ENCODE peak calls at places on chromosomes 1 and 21, in four cellular contexts. One of them, this sample, is unnamed.

GRCh38 chr21:22278366-22278765 is 1280.2 kb downstream of the NCAM2 start:
- DNase-seq in stimulated activated CD4-positive, alpha-beta T cell treated with anti-CD3 and anti-CD28 coated beads, Interleukin-1b, Interleukin-23, amount 100 ng/mL, for 1 hour: no peak
- DNase-seq in activated T-cell treated with anti-CD3 and anti-CD28 coated beads, Interleukin-2, amount 50 U/mL, for 72 hours: no peak
- DNase-seq in NCI-H748 treated with DMSO at 0.1 percent for 48 hours: peak
- DNase-seq in this sample: no peak

GRCh38 chr1:14470802-14471201 is 127.7 kb upstream of the KAZN start:
- DNase-seq in NCI-H748 treated with DMSO at 0.1 percent for 48 hours: no peak
- DNase-seq in stimulated activated CD4-positive, alpha-beta T cell treated with anti-CD3 and anti-CD28 coated beads, Interleukin-1b, Interleukin-23, amount 100 ng/mL, for 1 hour: no peak
- DNase-seq in activated T-cell treated with anti-CD3 and anti-CD28 coated beads, Interleukin-2, amount 50 U/mL, for 72 hours: no peak
- DNase-seq in this sample: no peak

GRCh38 chr1:207644852-207645631 is at the start of gene CR1L:
- DNase-seq in NCI-H748 treated with DMSO at 0.1 percent for 48 hours: peak
- DNase-seq in activated T-cell treated with anti-CD3 and anti-CD28 coated beads, Interleukin-2, amount 50 U/mL, for 72 hours: peak
- DNase-seq in stimulated activated CD4-positive, alpha-beta T cell treated with anti-CD3 and anti-CD28 coated beads, Interleukin-1b, Interleukin-23, amount 100 ng/mL, for 1 hour: peak
- DNase-seq in this sample: no peak

GRCh38 chr21:36104306-36105300 is 30.3 kb upstream of the CBR3 start:
- DNase-seq in stimulated activated CD4-positive, alpha-beta T cell treated with anti-CD3 and anti-CD28 coated beads, Interleukin-1b, Interleukin-23, amount 100 ng/mL, for 1 hour: no peak
- DNase-seq in activated T-cell treated with anti-CD3 and anti-CD28 coated beads, Interleukin-2, amount 50 U/mL, for 72 hours: peak
- DNase-seq in NCI-H748 treated with DMSO at 0.1 percent for 48 hours: no peak
- DNase-seq in this sample: no peak

GRCh38 chr1:169460193-169460833 is 25.4 kb downstream of the SLC19A2 start:
- DNase-seq in stimulated activated CD4-positive, alpha-beta T cell treated with anti-CD3 and anti-CD28 coated beads, Interleukin-1b, Interleukin-23, amount 100 ng/mL, for 1 hour: no peak
- DNase-seq in activated T-cell treated with anti-CD3 and anti-CD28 coated beads, Interleukin-2, amount 50 U/mL, for 72 hours: peak
- DNase-seq in NCI-H748 treated with DMSO at 0.1 percent for 48 hours: no peak
- DNase-seq in this sample: no peak

GRCh38 chr1:179298952-179299351 is 5.4 kb downstream of the SOAT1 start:
- DNase-seq in stimulated activated CD4-positive, alpha-beta T cell treated with anti-CD3 and anti-CD28 coated beads, Interleukin-1b, Interleukin-23, amount 100 ng/mL, for 1 hour: no peak
- DNase-seq in activated T-cell treated with anti-CD3 and anti-CD28 coated beads, Interleukin-2, amount 50 U/mL, for 72 hours: peak
- DNase-seq in NCI-H748 treated with DMSO at 0.1 percent for 48 hours: no peak
- DNase-seq in this sample: no peak

GRCh38 chr1:212853658-212854057 is 4.4 kb upstream of the FLVCR1 start:
- DNase-seq in activated T-cell treated with anti-CD3 and anti-CD28 coated beads, Interleukin-2, amount 50 U/mL, for 72 hours: no peak
- DNase-seq in NCI-H748 treated with DMSO at 0.1 percent for 48 hours: no peak
- DNase-seq in stimulated activated CD4-positive, alpha-beta T cell treated with anti-CD3 and anti-CD28 coated beads, Interleukin-1b, Interleukin-23, amount 100 ng/mL, for 1 hour: no peak
- DNase-seq in this sample: no peak

GRCh38 chr1:38274974-38275373 is 228.4 kb upstream of the POU3F1 start:
- DNase-seq in stimulated activated CD4-positive, alpha-beta T cell treated with anti-CD3 and anti-CD28 coated beads, Interleukin-1b, Interleukin-23, amount 100 ng/mL, for 1 hour: no peak
- DNase-seq in NCI-H748 treated with DMSO at 0.1 percent for 48 hours: no peak
- DNase-seq in activated T-cell treated with anti-CD3 and anti-CD28 coated beads, Interleukin-2, amount 50 U/mL, for 72 hours: no peak
- DNase-seq in this sample: no peak

GRCh38 chr1:206682111-206682510 is 2.6 kb upstream of the MAPKAPK2 start:
- DNase-seq in stimulated activated CD4-positive, alpha-beta T cell treated with anti-CD3 and anti-CD28 coated beads, Interleukin-1b, Interleukin-23, amount 100 ng/mL, for 1 hour: no peak
- DNase-seq in activated T-cell treated with anti-CD3 and anti-CD28 coated beads, Interleukin-2, amount 50 U/mL, for 72 hours: no peak
- DNase-seq in NCI-H748 treated with DMSO at 0.1 percent for 48 hours: no peak
- DNase-seq in this sample: no peak

GRCh38 chr21:37454869-37455503 is 88.4 kb downstream of the DYRK1A start:
- DNase-seq in stimulated activated CD4-positive, alpha-beta T cell treated with anti-CD3 and anti-CD28 coated beads, Interleukin-1b, Interleukin-23, amount 100 ng/mL, for 1 hour: no peak
- DNase-seq in activated T-cell treated with anti-CD3 and anti-CD28 coated beads, Interleukin-2, amount 50 U/mL, for 72 hours: no peak
- DNase-seq in NCI-H748 treated with DMSO at 0.1 percent for 48 hours: no peak
- DNase-seq in this sample: peak

GRCh38 chr1:232538224-232538942 is 91.5 kb downstream of the SIPA1L2 start:
- DNase-seq in stimulated activated CD4-positive, alpha-beta T cell treated with anti-CD3 and anti-CD28 coated beads, Interleukin-1b, Interleukin-23, amount 100 ng/mL, for 1 hour: no peak
- DNase-seq in NCI-H748 treated with DMSO at 0.1 percent for 48 hours: no peak
- DNase-seq in activated T-cell treated with anti-CD3 and anti-CD28 coated beads, Interleukin-2, amount 50 U/mL, for 72 hours: no peak
- DNase-seq in this sample: no peak

GRCh38 chr1:2413495-2414296 is 1.3 kb upstream of the PEX10 start:
- DNase-seq in stimulated activated CD4-positive, alpha-beta T cell treated with anti-CD3 and anti-CD28 coated beads, Interleukin-1b, Interleukin-23, amount 100 ng/mL, for 1 hour: no peak
- DNase-seq in NCI-H748 treated with DMSO at 0.1 percent for 48 hours: no peak
- DNase-seq in activated T-cell treated with anti-CD3 and anti-CD28 coated beads, Interleukin-2, amount 50 U/mL, for 72 hours: peak
- DNase-seq in this sample: no peak

GRCh38 chr1:160800645-160801408 is 4.9 kb downstream of the LY9 start:
- DNase-seq in stimulated activated CD4-positive, alpha-beta T cell treated with anti-CD3 and anti-CD28 coated beads, Interleukin-1b, Interleukin-23, amount 100 ng/mL, for 1 hour: no peak
- DNase-seq in activated T-cell treated with anti-CD3 and anti-CD28 coated beads, Interleukin-2, amount 50 U/mL, for 72 hours: peak
- DNase-seq in NCI-H748 treated with DMSO at 0.1 percent for 48 hours: no peak
- DNase-seq in this sample: no peak

GRCh38 chr1:26035959-26036755 is 9.8 kb downstream of the SLC30A2 start:
- DNase-seq in activated T-cell treated with anti-CD3 and anti-CD28 coated beads, Interleukin-2, amount 50 U/mL, for 72 hours: peak
- DNase-seq in stimulated activated CD4-positive, alpha-beta T cell treated with anti-CD3 and anti-CD28 coated beads, Interleukin-1b, Interleukin-23, amount 100 ng/mL, for 1 hour: peak
- DNase-seq in NCI-H748 treated with DMSO at 0.1 percent for 48 hours: peak
- DNase-seq in this sample: peak

GRCh38 chr1:246012271-246012854 is 494.7 kb downstream of the SMYD3 start:
- DNase-seq in activated T-cell treated with anti-CD3 and anti-CD28 coated beads, Interleukin-2, amount 50 U/mL, for 72 hours: no peak
- DNase-seq in stimulated activated CD4-positive, alpha-beta T cell treated with anti-CD3 and anti-CD28 coated beads, Interleukin-1b, Interleukin-23, amount 100 ng/mL, for 1 hour: no peak
- DNase-seq in NCI-H748 treated with DMSO at 0.1 percent for 48 hours: peak
- DNase-seq in this sample: peak

GRCh38 chr1:223771814-223772770 is 59.8 kb downstream of the CAPN2 start:
- DNase-seq in activated T-cell treated with anti-CD3 and anti-CD28 coated beads, Interleukin-2, amount 50 U/mL, for 72 hours: no peak
- DNase-seq in NCI-H748 treated with DMSO at 0.1 percent for 48 hours: peak
- DNase-seq in stimulated activated CD4-positive, alpha-beta T cell treated with anti-CD3 and anti-CD28 coated beads, Interleukin-1b, Interleukin-23, amount 100 ng/mL, for 1 hour: no peak
- DNase-seq in this sample: no peak

GRCh38 chr1:117591248-117591647 is 14.6 kb upstream of the TENT5C start:
- DNase-seq in stimulated activated CD4-positive, alpha-beta T cell treated with anti-CD3 and anti-CD28 coated beads, Interleukin-1b, Interleukin-23, amount 100 ng/mL, for 1 hour: no peak
- DNase-seq in activated T-cell treated with anti-CD3 and anti-CD28 coated beads, Interleukin-2, amount 50 U/mL, for 72 hours: no peak
- DNase-seq in NCI-H748 treated with DMSO at 0.1 percent for 48 hours: no peak
- DNase-seq in this sample: no peak

GRCh38 chr1:42942444-42942843 is 16.2 kb downstream of the SLC2A1 start:
- DNase-seq in activated T-cell treated with anti-CD3 and anti-CD28 coated beads, Interleukin-2, amount 50 U/mL, for 72 hours: no peak
- DNase-seq in NCI-H748 treated with DMSO at 0.1 percent for 48 hours: no peak
- DNase-seq in stimulated activated CD4-positive, alpha-beta T cell treated with anti-CD3 and anti-CD28 coated beads, Interleukin-1b, Interleukin-23, amount 100 ng/mL, for 1 hour: no peak
- DNase-seq in this sample: no peak

GRCh38 chr1:85544689-85545203 is 35.8 kb upstream of the CCN1 start:
- DNase-seq in NCI-H748 treated with DMSO at 0.1 percent for 48 hours: no peak
- DNase-seq in activated T-cell treated with anti-CD3 and anti-CD28 coated beads, Interleukin-2, amount 50 U/mL, for 72 hours: no peak
- DNase-seq in stimulated activated CD4-positive, alpha-beta T cell treated with anti-CD3 and anti-CD28 coated beads, Interleukin-1b, Interleukin-23, amount 100 ng/mL, for 1 hour: no peak
- DNase-seq in this sample: no peak

GRCh38 chr1:197675475-197676324 is 99.6 kb downstream of the DENND1B start:
- DNase-seq in activated T-cell treated with anti-CD3 and anti-CD28 coated beads, Interleukin-2, amount 50 U/mL, for 72 hours: no peak
- DNase-seq in NCI-H748 treated with DMSO at 0.1 percent for 48 hours: no peak
- DNase-seq in stimulated activated CD4-positive, alpha-beta T cell treated with anti-CD3 and anti-CD28 coated beads, Interleukin-1b, Interleukin-23, amount 100 ng/mL, for 1 hour: no peak
- DNase-seq in this sample: peak

GRCh38 chr1:31793086-31793485 is 22.7 kb downstream of the SPOCD1 start:
- DNase-seq in NCI-H748 treated with DMSO at 0.1 percent for 48 hours: no peak
- DNase-seq in stimulated activated CD4-positive, alpha-beta T cell treated with anti-CD3 and anti-CD28 coated beads, Interleukin-1b, Interleukin-23, amount 100 ng/mL, for 1 hour: no peak
- DNase-seq in activated T-cell treated with anti-CD3 and anti-CD28 coated beads, Interleukin-2, amount 50 U/mL, for 72 hours: no peak
- DNase-seq in this sample: no peak

GRCh38 chr21:45404726-45405270 is at the start of gene COL18A1:
- DNase-seq in NCI-H748 treated with DMSO at 0.1 percent for 48 hours: no peak
- DNase-seq in activated T-cell treated with anti-CD3 and anti-CD28 coated beads, Interleukin-2, amount 50 U/mL, for 72 hours: peak
- DNase-seq in stimulated activated CD4-positive, alpha-beta T cell treated with anti-CD3 and anti-CD28 coated beads, Interleukin-1b, Interleukin-23, amount 100 ng/mL, for 1 hour: peak
- DNase-seq in this sample: peak

GRCh38 chr1:46719689-46720088 is 775 bp upstream of the EFCAB14 start:
- DNase-seq in NCI-H748 treated with DMSO at 0.1 percent for 48 hours: peak
- DNase-seq in stimulated activated CD4-positive, alpha-beta T cell treated with anti-CD3 and anti-CD28 coated beads, Interleukin-1b, Interleukin-23, amount 100 ng/mL, for 1 hour: no peak
- DNase-seq in activated T-cell treated with anti-CD3 and anti-CD28 coated beads, Interleukin-2, amount 50 U/mL, for 72 hours: no peak
- DNase-seq in this sample: peak

GRCh38 chr1:155261401-155261887 is 716 bp downstream of the SCAMP3 start:
- DNase-seq in activated T-cell treated with anti-CD3 and anti-CD28 coated beads, Interleukin-2, amount 50 U/mL, for 72 hours: no peak
- DNase-seq in NCI-H748 treated with DMSO at 0.1 percent for 48 hours: no peak
- DNase-seq in stimulated activated CD4-positive, alpha-beta T cell treated with anti-CD3 and anti-CD28 coated beads, Interleukin-1b, Interleukin-23, amount 100 ng/mL, for 1 hour: no peak
- DNase-seq in this sample: no peak

GRCh38 chr21:28084951-28085350 is 907.7 kb downstream of the LTN1 start:
- DNase-seq in stimulated activated CD4-positive, alpha-beta T cell treated with anti-CD3 and anti-CD28 coated beads, Interleukin-1b, Interleukin-23, amount 100 ng/mL, for 1 hour: no peak
- DNase-seq in activated T-cell treated with anti-CD3 and anti-CD28 coated beads, Interleukin-2, amount 50 U/mL, for 72 hours: no peak
- DNase-seq in NCI-H748 treated with DMSO at 0.1 percent for 48 hours: no peak
- DNase-seq in this sample: no peak

GRCh38 chr1:97139512-97139911 is 417.9 kb downstream of the PTBP2 start:
- DNase-seq in activated T-cell treated with anti-CD3 and anti-CD28 coated beads, Interleukin-2, amount 50 U/mL, for 72 hours: no peak
- DNase-seq in NCI-H748 treated with DMSO at 0.1 percent for 48 hours: no peak
- DNase-seq in stimulated activated CD4-positive, alpha-beta T cell treated with anti-CD3 and anti-CD28 coated beads, Interleukin-1b, Interleukin-23, amount 100 ng/mL, for 1 hour: no peak
- DNase-seq in this sample: no peak

GRCh38 chr1:237058470-237058869 is 16.5 kb downstream of the RYR2 start:
- DNase-seq in activated T-cell treated with anti-CD3 and anti-CD28 coated beads, Interleukin-2, amount 50 U/mL, for 72 hours: no peak
- DNase-seq in NCI-H748 treated with DMSO at 0.1 percent for 48 hours: no peak
- DNase-seq in stimulated activated CD4-positive, alpha-beta T cell treated with anti-CD3 and anti-CD28 coated beads, Interleukin-1b, Interleukin-23, amount 100 ng/mL, for 1 hour: no peak
- DNase-seq in this sample: no peak

GRCh38 chr1:204503122-204503912 is 8.7 kb upstream of the PIK3C2B start:
- DNase-seq in stimulated activated CD4-positive, alpha-beta T cell treated with anti-CD3 and anti-CD28 coated beads, Interleukin-1b, Interleukin-23, amount 100 ng/mL, for 1 hour: no peak
- DNase-seq in NCI-H748 treated with DMSO at 0.1 percent for 48 hours: peak
- DNase-seq in activated T-cell treated with anti-CD3 and anti-CD28 coated beads, Interleukin-2, amount 50 U/mL, for 72 hours: no peak
- DNase-seq in this sample: peak

GRCh38 chr21:24896735-24897124 is 710.6 kb downstream of the MRPL39 start:
- DNase-seq in NCI-H748 treated with DMSO at 0.1 percent for 48 hours: no peak
- DNase-seq in stimulated activated CD4-positive, alpha-beta T cell treated with anti-CD3 and anti-CD28 coated beads, Interleukin-1b, Interleukin-23, amount 100 ng/mL, for 1 hour: no peak
- DNase-seq in activated T-cell treated with anti-CD3 and anti-CD28 coated beads, Interleukin-2, amount 50 U/mL, for 72 hours: no peak
- DNase-seq in this sample: no peak

GRCh38 chr1:201566933-201567801 is 28.2 kb downstream of the NAV1 start:
- DNase-seq in stimulated activated CD4-positive, alpha-beta T cell treated with anti-CD3 and anti-CD28 coated beads, Interleukin-1b, Interleukin-23, amount 100 ng/mL, for 1 hour: no peak
- DNase-seq in activated T-cell treated with anti-CD3 and anti-CD28 coated beads, Interleukin-2, amount 50 U/mL, for 72 hours: no peak
- DNase-seq in NCI-H748 treated with DMSO at 0.1 percent for 48 hours: peak
- DNase-seq in this sample: no peak

GRCh38 chr1:74681449-74681848 is 7.9 kb upstream of the ERICH3 start:
- DNase-seq in activated T-cell treated with anti-CD3 and anti-CD28 coated beads, Interleukin-2, amount 50 U/mL, for 72 hours: no peak
- DNase-seq in NCI-H748 treated with DMSO at 0.1 percent for 48 hours: no peak
- DNase-seq in stimulated activated CD4-positive, alpha-beta T cell treated with anti-CD3 and anti-CD28 coated beads, Interleukin-1b, Interleukin-23, amount 100 ng/mL, for 1 hour: no peak
- DNase-seq in this sample: no peak

GRCh38 chr1:244439391-244440032 is 12.2 kb downstream of the ADSS2 start:
- DNase-seq in NCI-H748 treated with DMSO at 0.1 percent for 48 hours: no peak
- DNase-seq in activated T-cell treated with anti-CD3 and anti-CD28 coated beads, Interleukin-2, amount 50 U/mL, for 72 hours: no peak
- DNase-seq in stimulated activated CD4-positive, alpha-beta T cell treated with anti-CD3 and anti-CD28 coated beads, Interleukin-1b, Interleukin-23, amount 100 ng/mL, for 1 hour: no peak
- DNase-seq in this sample: no peak

GRCh38 chr1:20487236-20487590 is 1.2 kb upstream of the CAMK2N1 start:
- DNase-seq in stimulated activated CD4-positive, alpha-beta T cell treated with anti-CD3 and anti-CD28 coated beads, Interleukin-1b, Interleukin-23, amount 100 ng/mL, for 1 hour: no peak
- DNase-seq in activated T-cell treated with anti-CD3 and anti-CD28 coated beads, Interleukin-2, amount 50 U/mL, for 72 hours: no peak
- DNase-seq in NCI-H748 treated with DMSO at 0.1 percent for 48 hours: no peak
- DNase-seq in this sample: peak

This sample was measured in NCI-H2171 treated with DMSO at 0.1 percent for 48 hours.